ENCODE peak calls at places on chromosome 3, in five cellular contexts. R is PC-3, Q is GM10248, D is ACHN, Z is amniotic stem cell. X is an unnamed sample.

GRCh38 chr3:64972793-64973192 is 285.0 kb upstream of the ADAMTS9 start:
- DNase-seq in R (no peak), Q (no peak), D (no peak), Z (no peak), X (no peak)

GRCh38 chr3:31378226-31378625 is 154.5 kb upstream of the STT3B start:
- DNase-seq in R (no peak), Q (no peak), D (no peak), Z (no peak), X (no peak)

GRCh38 chr3:192063570-192063969 is 602.6 kb downstream of the PYDC2 start:
- DNase-seq in R (no peak), Q (peak; percentile 38), D (no peak), Z (no peak), X (no peak)

GRCh38 chr3:23086831-23087230 is 116.3 kb upstream of the UBE2E2 start:
- DNase-seq in R (no peak), Q (no peak), D (no peak), Z (no peak), X (no peak)

GRCh38 chr3:187263270-187263669 is 28.3 kb downstream of the MASP1 start:
- DNase-seq in R (no peak), Q (no peak), D (no peak), Z (no peak), X (no peak)

GRCh38 chr3:177195242-177195940 is 1.9 kb downstream of the TBL1XR1 start:
- DNase-seq in R (peak; percentile 58), Q (no peak), D (peak; percentile 34), Z (no peak), X (no peak)

GRCh38 chr3:71050521-71051258 is 532.8 kb downstream of the FOXP1 start:
- DNase-seq in R (peak; percentile 50), Q (no peak), D (no peak), Z (no peak), X (peak; percentile 52)

GRCh38 chr3:27216295-27216694 is 152.9 kb downstream of the NEK10 start:
- DNase-seq in R (no peak), Q (no peak), D (no peak), Z (no peak), X (no peak)

GRCh38 chr3:139225551-139225950 is 118.3 kb upstream of the MRPS22 start:
- DNase-seq in R (peak; percentile 35), Q (no peak), D (no peak), Z (no peak), X (peak; percentile 15)

GRCh38 chr3:98730338-98730737 is 32.8 kb upstream of the ST3GAL6 start:
- DNase-seq in R (peak; percentile 93), Q (peak; percentile 72), D (no peak), Z (no peak), X (no peak)

GRCh38 chr3:178088930-178089329 is 447.3 kb upstream of the KCNMB2 start:
- DNase-seq in R (no peak), Q (no peak), D (no peak), Z (no peak), X (peak; percentile 32)

GRCh38 chr3:14150491-14151230 is 25.8 kb downstream of the TMEM43 start:
- DNase-seq in R (no peak), Q (no peak), D (no peak), Z (no peak), X (no peak)

X was measured in LoVo.